ENCODE peak calls at places on chromosomes 12 and 14, in five cellular contexts. Q is activated CD4-positive, alpha-beta T cell treated with anti-CD3 and anti-CD28 coated beads for 36 hours; S is central memory CD4-positive, alpha-beta T cell; L is MCF 10A; K is brain microvascular endothelial cell. G is an unnamed sample.

GRCh38 chr14:23093993-23094665 is 807 bp downstream of the ACIN1 start:
- DNase-seq in K (no peak), Q (no peak), S (no peak), L (no peak), G (no peak)

GRCh38 chr12:98421336-98421735 is 94.1 kb upstream of the TMPO start:
- DNase-seq in S (no peak), L (no peak), Q (no peak), K (no peak), G (no peak)

GRCh38 chr14:86897704-86898513 is 1095.1 kb downstream of the GALC start:
- DNase-seq in Q (no peak), K (no peak), L (no peak), S (no peak), G (no peak)

GRCh38 chr12:107448198-107448597 is 237.4 kb upstream of the PWP1 start:
- DNase-seq in K (peak), Q (peak), L (peak), S (no peak), G (no peak)

GRCh38 chr12:75933136-75933535 is 98.4 kb downstream of the PHLDA1 start:
- DNase-seq in L (peak), Q (no peak), S (no peak), K (peak), G (no peak)

GRCh38 chr14:101062065-101062450 is 158.5 kb upstream of the RTL1 start:
- DNase-seq in S (no peak), Q (no peak), L (no peak), K (no peak), G (peak)

GRCh38 chr12:12628013-12628412 is 16.3 kb downstream of the CREBL2 start:
- DNase-seq in K (peak), Q (no peak), S (no peak), L (peak), G (no peak)

GRCh38 chr14:51520087-51520486 is 131.6 kb upstream of the FRMD6 start:
- DNase-seq in S (no peak), K (no peak), Q (no peak), L (peak), G (no peak)

GRCh38 chr12:2355198-2355597 is 302.4 kb downstream of the CACNA1C start:
- DNase-seq in L (no peak), K (no peak), S (no peak), Q (no peak), G (no peak)

GRCh38 chr12:27703720-27704452 is 6.7 kb upstream of the MRPS35 start:
- DNase-seq in K (peak), S (peak), Q (peak), L (peak), G (no peak)

GRCh38 chr12:14993537-14994266 is 20.9 kb downstream of the PDE6H start:
- DNase-seq in Q (peak), K (peak), S (no peak), L (no peak), G (no peak)

GRCh38 chr14:75822522-75823288 is 159.1 kb downstream of the TGFB3 start:
- DNase-seq in L (peak), S (no peak), K (peak), Q (no peak), G (no peak)

GRCh38 chr14:35932659-35933159 is 106.6 kb downstream of the BRMS1L start:
- DNase-seq in Q (peak), S (peak), L (no peak), K (no peak), G (no peak)